ENCODE peak calls at places on chromosomes 7 and 10, in eight cellular contexts. Z is endothelial cell of umbilical vein, E is SK-N-SH, Y is HCT116, U is K562, A is WTC11, Q is A549, W is GM12878. D is an unnamed sample.
A peak's percentile ranks its signal among the peaks of the same experiment; 100 is the strongest.

GRCh38 chr7:26367219-26367711 is 75.6 kb downstream of the SNX10 start:
- DNase-seq in Z (no peak), E (no peak), Y (no peak), U (no peak), A (no peak), Q (no peak), W (no peak), D (no peak)

GRCh38 chr10:119535837-119536507 is 6.5 kb downstream of the RGS10 start:
- DNase-seq in Z (no peak), E (no peak), Y (no peak), U (no peak), A (no peak), Q (no peak), W (no peak), D (no peak)

GRCh38 chr10:104680467-104681401 is 39.6 kb downstream of the SORCS3 start:
- DNase-seq in Z (no peak), E (peak; percentile 82), Y (no peak), U (no peak), A (peak; percentile 61), Q (peak; percentile 26), W (no peak), D (no peak)

GRCh38 chr10:115092555-115093285 is 445 bp upstream of the ATRNL1 start:
- DNase-seq in Z (peak; percentile 22), E (peak; percentile 92), Y (no peak), U (no peak), A (peak; percentile 69), Q (peak; percentile 13), W (no peak), D (peak; percentile 11)

GRCh38 chr7:138979226-138979979 is 1.8 kb downstream of the KIAA1549 start:
- DNase-seq in Z (no peak), E (peak; percentile 47), Y (peak; percentile 10), U (no peak), A (no peak), Q (peak; percentile 43), W (no peak), D (peak; percentile 60)

GRCh38 chr7:82616059-82616723 is 172.6 kb upstream of the CACNA2D1 start:
- DNase-seq in Z (no peak), E (no peak), Y (no peak), U (no peak), A (no peak), Q (no peak), W (no peak), D (no peak)

GRCh38 chr10:97673736-97674525 is 13.1 kb downstream of the AVPI1 start:
- DNase-seq in Z (no peak), E (no peak), Y (no peak), U (peak; percentile 73), A (no peak), Q (peak; percentile 67), W (no peak), D (peak; percentile 82)

GRCh38 chr7:30800785-30801252 is 29.6 kb downstream of the MINDY4 start:
- DNase-seq in Z (peak; percentile 80), E (peak; percentile 89), Y (peak; percentile 29), U (peak; percentile 68), A (peak; percentile 55), Q (peak; percentile 58), W (peak; percentile 21), D (peak; percentile 83)

GRCh38 chr10:1374901-1375804 is 319.0 kb downstream of the WDR37 start:
- DNase-seq in Z (no peak), E (peak; percentile 11), Y (no peak), U (no peak), A (no peak), Q (no peak), W (no peak), D (no peak)

GRCh38 chr7:159121476-159121875 is 23.2 kb downstream of the VIPR2 start:
- DNase-seq in Z (no peak), E (no peak), Y (no peak), U (no peak), A (no peak), Q (no peak), W (no peak), D (no peak)

GRCh38 chr7:153682628-153683027 is 369.6 kb upstream of the DPP6 start:
- DNase-seq in Z (no peak), E (no peak), Y (no peak), U (peak; percentile 14), A (no peak), Q (no peak), W (no peak), D (peak; percentile 37)

GRCh38 chr7:154720016-154720415 is 282.9 kb downstream of the PAXIP1 start:
- DNase-seq in Z (no peak), E (no peak), Y (no peak), U (no peak), A (no peak), Q (no peak), W (no peak), D (no peak)

GRCh38 chr10:49512121-49512809 is 26.7 kb downstream of the ERCC6 start:
- DNase-seq in Z (peak; percentile 26), E (peak; percentile 38), Y (peak; percentile 16), U (peak; percentile 51), A (no peak), Q (peak; percentile 48), W (no peak), D (peak; percentile 66)
- TF ChIP-seq MAX in Z (no peak), E (no peak), Y (no peak), U (no peak), A (no peak), Q (no peak), W (no peak), D (no peak)

DNA sequence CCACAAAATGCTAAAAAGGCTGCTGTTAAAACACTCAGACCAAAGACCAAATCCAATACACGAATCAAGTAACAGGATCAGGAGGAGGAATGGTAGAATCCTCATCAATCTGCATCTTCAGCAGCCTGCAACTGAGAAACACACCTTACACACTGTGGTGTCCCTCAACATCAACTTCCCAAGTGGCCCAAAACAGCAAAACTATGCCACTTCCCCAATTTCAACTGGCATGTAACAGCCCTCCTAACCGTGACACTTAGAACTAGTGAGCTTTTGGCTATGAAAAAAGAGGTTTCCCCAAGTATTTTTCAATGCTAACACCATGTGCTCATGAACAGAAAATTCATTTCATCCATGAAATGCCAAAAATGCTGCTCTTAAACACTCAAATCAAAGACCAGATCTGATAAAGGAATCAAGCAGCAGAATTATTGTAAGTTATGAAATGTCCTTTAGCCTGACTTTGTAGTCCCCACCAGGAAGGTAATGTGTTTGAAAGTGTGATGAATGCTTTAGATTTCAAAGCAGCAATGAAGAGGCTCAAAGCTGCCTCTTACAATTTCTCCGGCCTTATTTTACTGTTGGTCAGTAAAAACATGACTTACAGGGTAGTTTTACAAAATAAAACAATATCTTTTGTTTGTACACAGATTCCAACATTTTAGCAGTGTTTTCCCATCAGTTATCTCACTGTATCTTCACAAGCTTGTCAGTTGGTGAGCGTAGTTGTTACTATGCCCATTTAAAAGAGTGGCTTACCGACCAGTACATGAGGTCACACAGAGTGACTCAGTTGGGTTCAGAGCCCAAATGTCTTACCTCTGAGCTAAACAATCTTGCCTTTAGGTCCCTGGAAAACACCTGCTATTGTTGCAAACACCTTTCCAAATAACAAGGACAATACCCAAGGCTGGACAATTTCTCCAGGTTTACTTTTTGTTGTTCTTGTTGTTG is 65.7 kb upstream of the ASAH2 start:
- DNase-seq in Z (no peak), E (no peak), Y (no peak), U (peak; percentile 59), A (no peak), Q (no peak), W (no peak), D (peak; percentile 54)
- TF ChIP-seq MAX in Z (no peak), E (no peak), Y (no peak), U (no peak), A (no peak), Q (no peak), W (no peak), D (peak; percentile 66)

GRCh38 chr7:100580466-100581283 is 5.3 kb downstream of the LRCH4 start:
- DNase-seq in Z (no peak), E (no peak), Y (no peak), U (no peak), A (no peak), Q (no peak), W (no peak), D (no peak)

GRCh38 chr7:100584046-100584676 is 1.8 kb downstream of the LRCH4 start:
- DNase-seq in Z (no peak), E (no peak), Y (no peak), U (peak; percentile 50), A (no peak), Q (no peak), W (no peak), D (peak; percentile 83)

GRCh38 chr7:100583132-100584045 is 2.5 kb downstream of the LRCH4 start:
- DNase-seq in Z (peak; percentile 50), E (no peak), Y (no peak), U (peak; percentile 58), A (no peak), Q (no peak), W (peak; percentile 44), D (peak; percentile 100)

GRCh38 chr7:100582650-100583049 is 3.3 kb downstream of the LRCH4 start:
- DNase-seq in Z (no peak), E (no peak), Y (no peak), U (no peak), A (no peak), Q (no peak), W (no peak), D (no peak)

DNA sequence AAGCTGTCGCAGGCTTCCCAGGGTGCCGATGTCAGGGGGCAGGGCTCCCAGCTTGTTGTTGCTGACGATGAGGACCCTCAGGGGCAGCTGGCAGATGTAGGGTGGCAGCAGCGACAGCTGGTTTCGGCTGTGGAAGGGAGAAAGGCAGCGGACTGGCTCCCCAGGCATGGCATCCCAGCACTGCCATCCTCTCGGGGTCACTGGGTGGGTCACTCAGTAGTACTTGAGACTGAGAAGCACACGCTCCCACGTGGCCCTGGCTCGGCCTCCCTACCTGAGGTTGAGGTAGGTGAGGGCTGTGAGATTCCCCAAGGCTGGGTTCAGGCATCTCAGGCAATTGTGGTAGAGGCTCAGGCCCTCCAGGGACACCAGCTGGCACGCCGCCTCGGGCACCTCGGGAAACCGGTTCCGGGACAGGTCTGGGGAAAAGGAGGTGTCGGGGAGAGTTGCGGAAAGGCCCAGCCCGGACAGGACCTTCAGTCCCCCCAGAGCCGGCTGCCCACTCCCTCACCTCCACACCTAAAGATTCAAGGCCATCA is 3.8 kb downstream of the LRCH4 start:
- DNase-seq in Z (no peak), E (no peak), Y (no peak), U (no peak), A (no peak), Q (no peak), W (no peak), D (no peak)
- TF ChIP-seq MAX in Z (no peak), E (no peak), Y (no peak), U (no peak), A (no peak), Q (no peak), W (no peak), D (no peak)

GRCh38 chr7:89500082-89500481 is 654.2 kb upstream of the STEAP1 start:
- DNase-seq in Z (no peak), E (no peak), Y (no peak), U (no peak), A (no peak), Q (no peak), W (no peak), D (peak; percentile 24)

GRCh38 chr7:89507034-89507433 is 647.2 kb upstream of the STEAP1 start:
- DNase-seq in Z (no peak), E (peak; percentile 5), Y (no peak), U (no peak), A (no peak), Q (no peak), W (no peak), D (no peak)

DNA sequence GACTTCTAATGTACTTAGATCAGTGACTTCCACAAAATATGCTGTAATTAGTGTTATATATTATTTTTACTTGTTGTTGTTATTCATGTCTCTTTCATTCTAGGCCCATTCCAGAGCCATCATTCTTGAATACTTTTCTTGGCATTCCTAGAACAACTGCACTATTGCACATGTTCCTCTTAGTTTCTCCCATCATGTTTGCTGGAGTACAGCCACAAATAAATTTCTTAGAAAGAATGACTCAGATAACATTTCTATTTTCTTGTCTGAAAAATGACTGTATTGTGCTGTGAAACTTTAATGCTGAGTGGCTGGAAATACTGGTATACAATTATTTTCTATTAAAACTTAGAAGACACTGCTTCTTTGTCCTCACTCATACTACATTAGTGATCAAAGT is 651.0 kb upstream of the STEAP1 start:
- DNase-seq in Z (no peak), E (no peak), Y (no peak), U (no peak), A (no peak), Q (no peak), W (no peak), D (no peak)
- TF ChIP-seq MAX in Z (no peak), E (no peak), Y (no peak), U (no peak), A (no peak), Q (no peak), W (no peak), D (no peak)

D was measured in NB4.